ENCODE peak calls at places on chromosomes 13 and 19, in nine cellular contexts. O, F, G, Q, M, Z, U, N and S are unnamed samples.

GRCh38 chr13:43369319-43369718 is 345.9 kb downstream of the DNAJC15 start:
- DNase-seq in O (no peak), Q (no peak), N (no peak), U (no peak), F (no peak), M (no peak), G (no peak), Z (no peak), S (no peak)

GRCh38 chr19:307793-308420 is 16.7 kb upstream of the PLPP2 start:
- DNase-seq in M (no peak), Q (peak; percentile 68), O (no peak), F (no peak), N (no peak), U (no peak), Z (peak; percentile 11), G (no peak), S (no peak)

GRCh38 chr13:91630916-91631315 is 232.5 kb downstream of the GPC5 start:
- DNase-seq in Q (no peak), Z (no peak), M (no peak), N (no peak), F (no peak), G (no peak), U (no peak), O (no peak), S (no peak)

GRCh38 chr19:1529430-1529816 is 5.5 kb downstream of the PLK5 start:
- DNase-seq in O (no peak), M (no peak), F (no peak), N (no peak), G (no peak), U (no peak), Z (no peak), Q (no peak), S (no peak)

GRCh38 chr13:33494596-33495214 is 209.2 kb upstream of the STARD13 start:
- DNase-seq in N (no peak), O (peak; percentile 74), F (no peak), Z (no peak), M (no peak), U (no peak), G (no peak), Q (no peak), S (no peak)

GRCh38 chr13:99124695-99125334 is 75.8 kb upstream of the UBAC2 start:
- DNase-seq in G (no peak), M (no peak), F (no peak), U (no peak), Z (no peak), N (no peak), O (peak; percentile 66), Q (no peak), S (no peak)

GRCh38 chr13:71760226-71760591 is 106.8 kb downstream of the DACH1 start:
- DNase-seq in Z (no peak), N (no peak), O (no peak), F (no peak), U (no peak), G (no peak), M (no peak), Q (no peak), S (no peak)

GRCh38 chr13:112799394-112799793 is 109.6 kb downstream of the ATP11A start:
- DNase-seq in U (no peak), N (no peak), F (no peak), G (no peak), M (no peak), Z (no peak), O (no peak), Q (no peak), S (no peak)

GRCh38 chr19:45638930-45639729 is at the start of gene EML2:
- DNase-seq in F (peak; percentile 72), Q (peak; percentile 93), G (no peak), M (peak; percentile 85), U (peak; percentile 47), O (peak; percentile 45), N (peak; percentile 55), Z (no peak), S (peak; percentile 44)

GRCh38 chr13:62598708-62599107 is 1183.1 kb upstream of the PCDH20 start:
- DNase-seq in Q (no peak), U (no peak), M (peak; percentile 65), G (no peak), O (no peak), N (no peak), F (no peak), Z (no peak), S (no peak)

GRCh38 chr13:30676672-30677071 is 58.7 kb upstream of the ALOX5AP start:
- DNase-seq in Z (no peak), Q (no peak), O (peak; percentile 43), U (no peak), N (no peak), F (no peak), M (peak; percentile 28), G (no peak), S (no peak)

GRCh38 chr13:78147905-78148304 is 229.3 kb upstream of the EDNRB start:
- DNase-seq in F (no peak), O (peak; percentile 29), Q (no peak), U (no peak), Z (no peak), M (no peak), G (no peak), N (no peak), S (no peak)

GRCh38 chr13:50461189-50461588 is 382.3 kb downstream of the DLEU7 start:
- DNase-seq in U (no peak), G (no peak), Z (no peak), F (no peak), O (no peak), M (no peak), N (no peak), Q (no peak), S (no peak)

DNA sequence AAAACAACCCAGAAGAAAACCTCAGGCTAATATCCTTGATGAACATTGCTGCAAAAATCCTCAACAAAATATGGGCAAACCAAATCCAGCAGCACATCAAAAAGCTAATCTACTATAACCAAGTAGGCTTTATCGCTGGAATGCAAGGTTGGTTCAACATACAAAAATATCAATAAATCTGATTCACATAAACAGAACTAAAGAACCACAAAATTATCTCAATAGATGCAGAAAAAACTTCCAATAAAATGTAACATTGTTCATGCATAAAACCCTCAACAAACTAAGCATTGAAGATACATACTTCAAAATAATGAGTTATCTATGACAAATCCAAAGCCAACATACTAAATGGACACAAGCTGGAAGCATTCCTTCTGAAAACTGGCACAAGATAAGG is 8.8 kb downstream of the ZNF724 start:
- DNase-seq in Q (no peak), Z (no peak), M (no peak), G (no peak), U (no peak), F (no peak), N (no peak), O (no peak), S (no peak)
- H3K9me3 ChIP-seq in Q (peaks cover 76% of the 10 kb centered on the region), Z (no peaks in the 10 kb centered on the region), M (no peaks in the 10 kb centered on the region), G (no peaks in the 10 kb centered on the region), U (peaks cover 12% of the 10 kb centered on the region), F (peaks cover 34% of the 10 kb centered on the region), N (no peaks in the 10 kb centered on the region), O (peaks cover 32% of the 10 kb centered on the region), S (peaks cover 24% of the 10 kb centered on the region)

GRCh38 chr13:104382941-104383340 is 1316.7 kb upstream of the SLC10A2 start:
- DNase-seq in Q (no peak), M (no peak), Z (no peak), G (no peak), N (no peak), U (no peak), F (no peak), O (peak; percentile 22), S (no peak)
- H3K9me3 ChIP-seq in Q (peaks cover 4% of the 10 kb centered on the region), M (no peaks in the 10 kb centered on the region), Z (no peaks in the 10 kb centered on the region), G (no peaks in the 10 kb centered on the region), N (no peaks in the 10 kb centered on the region), U (no peaks in the 10 kb centered on the region), F (no peaks in the 10 kb centered on the region), O (no peaks in the 10 kb centered on the region), S (no peaks in the 10 kb centered on the region)

GRCh38 chr19:35156673-35157014 is 2.1 kb downstream of the FXYD5 start:
- DNase-seq in U (no peak), O (no peak), Q (no peak), Z (no peak), G (no peak), F (no peak), M (no peak), N (no peak), S (no peak)
- H3K9me3 ChIP-seq in U (peaks cover 3% of the 10 kb centered on the region), O (no peaks in the 10 kb centered on the region), Q (peaks cover 3% of the 10 kb centered on the region), Z (no peaks in the 10 kb centered on the region), G (no peaks in the 10 kb centered on the region), F (no peaks in the 10 kb centered on the region), M (no peaks in the 10 kb centered on the region), N (no peaks in the 10 kb centered on the region), S (no peaks in the 10 kb centered on the region)

GRCh38 chr19:27779953-27780352 is 1433.0 kb downstream of the UQCRFS1 start:
- DNase-seq in U (no peak), N (no peak), F (no peak), Z (no peak), O (no peak), M (no peak), G (no peak), Q (no peak), S (no peak)

GRCh38 chr19:27777726-27778125 is 1435.2 kb downstream of the UQCRFS1 start:
- DNase-seq in M (no peak), F (no peak), N (no peak), Q (no peak), Z (no peak), U (no peak), G (no peak), O (no peak), S (no peak)

GRCh38 chr19:27776524-27776923 is 1436.4 kb downstream of the UQCRFS1 start:
- DNase-seq in F (no peak), M (no peak), G (no peak), N (no peak), U (no peak), Q (no peak), O (no peak), Z (no peak), S (no peak)

GRCh38 chr19:27777242-27777641 is 1435.7 kb downstream of the UQCRFS1 start:
- DNase-seq in Q (no peak), O (no peak), Z (no peak), N (no peak), F (no peak), U (no peak), G (no peak), M (no peak), S (no peak)

DNA sequence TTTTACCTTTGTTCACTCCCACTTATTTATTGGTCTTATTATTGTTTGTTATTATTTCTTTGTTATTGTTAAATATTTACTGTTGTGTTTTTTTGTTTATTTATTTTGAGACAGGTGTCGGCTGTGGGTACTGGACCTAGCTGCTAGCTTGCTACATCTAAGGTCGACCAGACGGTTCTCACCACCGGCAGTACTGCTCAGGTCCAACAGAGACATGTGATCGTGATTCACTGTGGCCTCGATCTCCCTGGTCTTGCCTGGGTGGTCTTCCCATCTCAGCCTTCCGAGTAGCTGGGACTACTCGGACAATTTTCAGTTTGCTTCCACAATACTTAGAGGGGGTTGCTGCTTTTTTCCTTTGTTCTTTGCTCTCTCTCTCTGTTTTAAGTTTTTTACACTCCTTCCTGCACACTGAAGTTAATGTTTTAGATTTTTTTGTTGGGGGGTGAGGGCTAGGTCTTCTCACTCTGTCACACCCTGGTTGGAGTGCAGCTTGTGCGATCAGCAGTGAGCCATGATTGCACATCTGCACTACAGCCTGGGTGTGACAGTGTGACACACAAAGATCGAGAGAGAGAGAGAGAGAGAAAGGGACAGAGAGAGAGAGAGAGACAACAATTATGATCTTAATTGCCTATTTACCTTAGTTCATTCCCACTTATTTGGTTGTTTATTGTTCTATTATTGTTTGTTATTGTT is 1432.4 kb downstream of the UQCRFS1 start:
- DNase-seq in M (no peak), Q (no peak), O (no peak), Z (no peak), F (no peak), N (no peak), G (no peak), U (no peak), S (no peak)
- H3K9me3 ChIP-seq in M (no peaks in the 10 kb centered on the region), Q (no peaks in the 10 kb centered on the region), O (no peaks in the 10 kb centered on the region), Z (no peaks in the 10 kb centered on the region), F (no peaks in the 10 kb centered on the region), N (no peaks in the 10 kb centered on the region), G (no peaks in the 10 kb centered on the region), U (peaks cover 15% of the 10 kb centered on the region), S (no peaks in the 10 kb centered on the region)